ENCODE peak calls at places on chromosomes 2 and 18, in nine cellular contexts. H, O, S, V, N, U, Z, A and Y are unnamed samples.

GRCh38 chr18:8826514-8826913 is 121.2 kb downstream of the MTCL1 start:
- DNase-seq in H (no peak), O (no peak), S (no peak), V (no peak), N (no peak), U (no peak), Z (no peak), A (no peak), Y (no peak)

GRCh38 chr2:233462202-233462785 is 104.3 kb downstream of the USP40 start:
- DNase-seq in H (no peak), O (no peak), S (no peak), V (no peak), N (no peak), U (no peak), Z (no peak), A (no peak), Y (peak; percentile 6)

GRCh38 chr2:179724403-179724802 is 137.0 kb downstream of the ZNF385B start:
- DNase-seq in H (no peak), O (no peak), S (no peak), V (no peak), N (no peak), U (no peak), Z (no peak), A (no peak), Y (no peak)

GRCh38 chr2:18445412-18446320 is 114.8 kb downstream of the RDH14 start:
- DNase-seq in H (no peak), O (no peak), S (no peak), V (peak; percentile 18), N (no peak), U (no peak), Z (no peak), A (no peak), Y (no peak)

GRCh38 chr2:30223413-30223874 is 7.9 kb upstream of the LBH start:
- DNase-seq in H (no peak), O (no peak), S (no peak), V (no peak), N (no peak), U (no peak), Z (no peak), A (no peak), Y (no peak)

GRCh38 chr2:133526468-133526769 is 41.8 kb downstream of the NCKAP5 start:
- DNase-seq in H (no peak), O (no peak), S (no peak), V (no peak), N (no peak), U (no peak), Z (no peak), A (no peak), Y (no peak)

GRCh38 chr2:177573120-177573519 is 180.5 kb downstream of the AGPS start:
- DNase-seq in H (no peak), O (no peak), S (peak; percentile 24), V (no peak), N (no peak), U (no peak), Z (no peak), A (no peak), Y (no peak)

GRCh38 chr2:88671786-88672427 is 19.6 kb upstream of the RPIA start:
- DNase-seq in H (peak; percentile 42), O (peak; percentile 9), S (peak; percentile 64), V (no peak), N (peak; percentile 11), U (no peak), Z (no peak), A (no peak), Y (no peak)

GRCh38 chr18:12656671-12657047 is 1.2 kb downstream of the SPIRE1 start:
- DNase-seq in H (no peak), O (no peak), S (no peak), V (no peak), N (no peak), U (no peak), Z (no peak), A (no peak), Y (no peak)

GRCh38 chr2:232447638-232448472 is 8.1 kb upstream of the ALPI start:
- DNase-seq in H (no peak), O (no peak), S (no peak), V (no peak), N (no peak), U (no peak), Z (no peak), A (no peak), Y (no peak)

GRCh38 chr2:231935207-231935524 is 9.0 kb upstream of the NPPC start:
- DNase-seq in H (no peak), O (no peak), S (no peak), V (no peak), N (no peak), U (no peak), Z (no peak), A (no peak), Y (no peak)

GRCh38 chr2:127984551-127984950 is 43.3 kb downstream of the SAP130 start:
- DNase-seq in H (no peak), O (no peak), S (no peak), V (no peak), N (no peak), U (no peak), Z (no peak), A (no peak), Y (no peak)

GRCh38 chr2:36290306-36290705 is 65.3 kb upstream of the CRIM1 start:
- DNase-seq in H (no peak), O (no peak), S (peak; percentile 4), V (no peak), N (no peak), U (no peak), Z (no peak), A (no peak), Y (no peak)

GRCh38 chr2:131049150-131049718 is 44.0 kb downstream of the FAM168B start:
- DNase-seq in H (no peak), O (no peak), S (no peak), V (no peak), N (no peak), U (no peak), Z (no peak), A (no peak), Y (no peak)

GRCh38 chr18:21134895-21135294 is 23.3 kb upstream of the ROCK1 start:
- DNase-seq in H (no peak), O (no peak), S (peak; percentile 7), V (no peak), N (no peak), U (no peak), Z (no peak), A (no peak), Y (no peak)

GRCh38 chr2:27191107-27191829 is 20.6 kb upstream of the ATRAID start:
- DNase-seq in H (no peak), O (peak; percentile 51), S (peak; percentile 74), V (no peak), N (peak; percentile 53), U (no peak), Z (no peak), A (peak; percentile 22), Y (peak; percentile 62)

GRCh38 chr2:23700627-23701026 is 226.3 kb downstream of the ATAD2B start:
- DNase-seq in H (no peak), O (no peak), S (no peak), V (no peak), N (no peak), U (no peak), Z (no peak), A (no peak), Y (no peak)

GRCh38 chr2:111157798-111158197 is 37.1 kb downstream of the BCL2L11 start:
- DNase-seq in H (no peak), O (no peak), S (no peak), V (no peak), N (no peak), U (no peak), Z (no peak), A (no peak), Y (no peak)

GRCh38 chr2:240435955-240436625 is 627 bp downstream of the GPC1 start:
- DNase-seq in H (no peak), O (peak; percentile 66), S (no peak), V (no peak), N (no peak), U (no peak), Z (no peak), A (no peak), Y (peak; percentile 73)

GRCh38 chr2:67240507-67240906 is 156.6 kb upstream of the ETAA1 start:
- DNase-seq in H (no peak), O (no peak), S (no peak), V (no peak), N (no peak), U (no peak), Z (no peak), A (no peak), Y (no peak)

GRCh38 chr2:208250401-208250800 is 4.5 kb downstream of the IDH1 start:
- DNase-seq in H (no peak), O (no peak), S (no peak), V (no peak), N (no peak), U (no peak), Z (no peak), A (no peak), Y (no peak)

GRCh38 chr2:203399031-203399430 is 70.8 kb downstream of the ABI2 start:
- DNase-seq in H (no peak), O (no peak), S (no peak), V (no peak), N (no peak), U (no peak), Z (no peak), A (no peak), Y (no peak)

GRCh38 chr18:61322265-61322873 is 10.9 kb upstream of the CDH20 start:
- DNase-seq in H (peak; percentile 9), O (peak; percentile 86), S (peak; percentile 32), V (no peak), N (peak; percentile 90), U (peak; percentile 23), Z (no peak), A (peak; percentile 65), Y (peak; percentile 90)
- TF ChIP-seq CTCF in H (peak; percentile 94), O (peak; percentile 90), S (peak; percentile 35), V (peak; percentile 15), N (peak; percentile 78), U (peak; percentile 98), Z (no peak), A (peak; percentile 84), Y (peak; percentile 80)

GRCh38 chr18:24514439-24514838 is 54.0 kb downstream of the HRH4 start:
- DNase-seq in H (peak; percentile 82), O (no peak), S (peak; percentile 62), V (no peak), N (no peak), U (no peak), Z (no peak), A (no peak), Y (no peak)
- TF ChIP-seq CTCF in H (peak; percentile 69), O (peak; percentile 46), S (no peak), V (peak; percentile 23), N (peak; percentile 93), U (peak; percentile 30), Z (no peak), A (peak; percentile 58), Y (peak; percentile 92)

DNA sequence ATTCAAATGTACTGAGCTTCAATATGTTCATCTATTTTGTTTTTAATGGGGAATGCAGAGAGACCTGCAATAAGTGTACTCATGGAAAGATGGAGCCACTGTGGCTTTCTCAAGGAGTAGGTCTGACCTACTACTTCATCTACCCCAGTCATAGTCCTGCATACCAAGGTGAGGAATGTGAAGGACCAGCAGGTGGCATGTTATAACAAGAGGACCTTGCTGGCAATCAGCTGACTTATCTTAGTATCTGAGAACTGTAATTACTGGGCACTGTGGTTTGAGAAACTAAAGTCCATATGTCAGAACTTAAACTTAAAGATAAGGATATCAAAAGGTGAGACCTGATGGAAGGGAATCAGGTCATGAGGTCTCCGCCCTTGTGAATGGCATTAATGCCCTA is 1104.2 kb downstream of the BCL11A start:
- DNase-seq in H (no peak), O (no peak), S (peak; percentile 4), V (no peak), N (no peak), U (no peak), Z (no peak), A (no peak), Y (no peak)
- TF ChIP-seq CTCF in H (no peak), O (no peak), S (no peak), V (no peak), N (no peak), U (no peak), Z (no peak), A (no peak), Y (no peak)

GRCh38 chr2:238259085-238260020 is 19.5 kb upstream of the HES6 start:
- DNase-seq in H (no peak), O (no peak), S (peak; percentile 42), V (no peak), N (no peak), U (no peak), Z (no peak), A (no peak), Y (peak; percentile 70)
- TF ChIP-seq CTCF in H (no peak), O (no peak), S (no peak), V (no peak), N (no peak), U (no peak), Z (no peak), A (peak; percentile 10), Y (peak; percentile 8)